ENCODE peak calls at places on chromosomes 6 and 20, in four cellular contexts. P, W, G and K are unnamed samples.
A peak's percentile ranks its signal among the peaks of the same experiment; 100 is the strongest.

GRCh38 chr20:31708839-31709534 is 13.7 kb downstream of the BCL2L1 start:
- DNase-seq in P (no peak), W (no peak), G (no peak), K (no peak)

GRCh38 chr20:10109621-10110020 is 74.8 kb downstream of the ANKEF1 start:
- DNase-seq in P (no peak), W (no peak), G (no peak), K (no peak)

GRCh38 chr20:13220857-13221297 is at the start of gene ISM1:
- DNase-seq in P (peak; percentile 73), W (peak; percentile 41), G (no peak), K (peak; percentile 14)

GRCh38 chr6:135877666-135878065 is 26.2 kb downstream of the PDE7B start:
- DNase-seq in P (no peak), W (no peak), G (no peak), K (no peak)

GRCh38 chr6:138038148-138038870 is 68.9 kb downstream of the PERP start:
- DNase-seq in P (no peak), W (no peak), G (no peak), K (no peak)

GRCh38 chr6:138005846-138006245 is 101.4 kb downstream of the PERP start:
- DNase-seq in P (no peak), W (no peak), G (no peak), K (no peak)

GRCh38 chr6:40957616-40958492 is 81.2 kb downstream of the UNC5CL start:
- DNase-seq in P (no peak), W (no peak), G (peak; percentile 72), K (peak; percentile 44)

GRCh38 chr6:105991561-105992314 is 94.4 kb upstream of the PRDM1 start:
- DNase-seq in P (peak; percentile 67), W (no peak), G (no peak), K (no peak)

GRCh38 chr6:136831873-136832562 is 9.6 kb downstream of the PEX7 start:
- DNase-seq in P (no peak), W (no peak), G (no peak), K (no peak)

GRCh38 chr20:33777831-33778230 is 33.3 kb upstream of the CHMP4B start:
- DNase-seq in P (no peak), W (no peak), G (no peak), K (no peak)

GRCh38 chr20:45775411-45775810 is 16.3 kb downstream of the WFDC3 start:
- DNase-seq in P (no peak), W (no peak), G (no peak), K (no peak)

GRCh38 chr20:12936524-12936923 is 72.2 kb upstream of the SPTLC3 start:
- DNase-seq in P (no peak), W (no peak), G (no peak), K (no peak)

GRCh38 chr6:32637219-32637880 is at the start of gene HLA-DQA1:
- DNase-seq in P (no peak), W (no peak), G (no peak), K (no peak)

GRCh38 chr20:40930561-40930960 is 98.1 kb upstream of the TOP1 start:
- DNase-seq in P (no peak), W (no peak), G (peak; percentile 30), K (no peak)

GRCh38 chr6:54493138-54493537 is 184.9 kb downstream of the TINAG start:
- DNase-seq in P (no peak), W (no peak), G (peak; percentile 86), K (peak; percentile 40)
- H3K9me3 ChIP-seq in P (no peaks in the 10 kb centered on the region), W (no peaks in the 10 kb centered on the region), G (peaks cover 2% of the 10 kb centered on the region), K (peaks cover 8% of the 10 kb centered on the region)

GRCh38 chr6:159790149-159790946 is at the start of gene MRPL18:
- DNase-seq in P (peak; percentile 77), W (peak; percentile 92), G (peak; percentile 98), K (peak; percentile 99)
- H3K23ac ChIP-seq in P (no peak within 1 kb of the TSS), W (peak within 1 kb of the TSS; percentile 99), G (peak within 1 kb of the TSS; percentile 95), K (no peak within 1 kb of the TSS)

GRCh38 chr6:13419422-13419821 is 68.0 kb downstream of the GFOD1 start:
- DNase-seq in P (no peak), W (no peak), G (no peak), K (no peak)
- H3K4ac ChIP-seq in P (peak overlapping the region; percentile 6), W (no peak overlapping the region), G (no peak overlapping the region), K (no peak overlapping the region)

DNA sequence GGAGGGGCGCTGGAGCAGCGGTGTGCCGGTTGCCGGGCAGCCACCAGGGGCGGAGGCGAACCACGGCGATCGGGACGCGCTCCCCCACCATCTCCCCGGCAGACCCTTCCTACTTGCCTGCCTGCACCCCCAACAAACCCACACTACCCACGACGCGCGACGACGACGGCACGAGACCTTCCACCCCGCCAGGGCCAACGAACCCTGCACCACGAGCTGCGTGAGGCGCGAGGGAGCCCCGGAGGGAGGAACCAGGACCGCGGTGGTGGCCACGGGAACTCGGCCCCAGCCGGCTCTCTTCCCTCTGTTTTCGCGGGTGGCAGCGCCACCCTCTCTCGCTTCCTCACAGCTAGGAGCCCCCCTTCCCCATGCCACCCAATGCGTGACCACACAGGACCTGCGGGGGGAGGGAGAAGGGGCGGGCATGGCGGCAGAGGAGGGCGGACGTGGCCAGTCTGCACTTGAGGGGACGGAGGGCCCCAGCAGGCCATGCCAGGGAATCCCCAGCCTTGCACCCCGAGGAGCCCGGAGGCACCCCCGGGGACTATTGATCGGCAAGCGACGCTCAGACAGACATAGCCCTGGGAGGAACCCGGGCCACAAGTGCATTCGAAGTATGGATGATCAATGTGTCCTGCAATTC is 1516.4 kb upstream of the DEFB115 start:
- DNase-seq in P (no peak), W (no peak), G (no peak), K (no peak)
- H3K9me3 ChIP-seq in P (peaks cover 72% of the 10 kb centered on the region), W (peaks cover 4% of the 10 kb centered on the region), G (peaks cover 25% of the 10 kb centered on the region), K (no peaks in the 10 kb centered on the region)